ENCODE peak calls at places on chromosomes 7 and 10, in five cellular contexts. One of them, this sample, is unnamed. For H3K4me1, the result is how much of the 10 kb centered on the place peaks cover.

GRCh38 chr7:121385800-121386179 is 10.3 kb downstream of the FAM3C start:
- DNase-seq in H1: no peak
- DNase-seq in neuronal stem cell: no peak
- DNase-seq in H9: no peak
- DNase-seq in trophoblast cell: peak
- DNase-seq in this sample: peak

GRCh38 chr10:80900661-80901060 is 363.0 kb downstream of the SH2D4B start:
- DNase-seq in H9: no peak
- DNase-seq in H1: no peak
- DNase-seq in trophoblast cell: no peak
- DNase-seq in neuronal stem cell: no peak
- DNase-seq in this sample: no peak

GRCh38 chr7:46744957-46745699 is 824.1 kb upstream of the IGFBP3 start:
- DNase-seq in H1: no peak
- DNase-seq in H9: no peak
- DNase-seq in trophoblast cell: no peak
- DNase-seq in neuronal stem cell: no peak
- DNase-seq in this sample: no peak

GRCh38 chr7:137743021-137743420 is 103.8 kb downstream of the DGKI start:
- DNase-seq in neuronal stem cell: no peak
- DNase-seq in H9: no peak
- DNase-seq in H1: no peak
- DNase-seq in trophoblast cell: no peak
- DNase-seq in this sample: no peak

GRCh38 chr10:132205650-132206376 is 19.1 kb downstream of the DPYSL4 start:
- DNase-seq in H9: no peak
- DNase-seq in H1: no peak
- DNase-seq in neuronal stem cell: no peak
- DNase-seq in trophoblast cell: no peak
- DNase-seq in this sample: no peak

GRCh38 chr10:18340496-18341051 is 200.3 kb downstream of the CACNB2 start:
- DNase-seq in H1: no peak
- DNase-seq in trophoblast cell: no peak
- DNase-seq in neuronal stem cell: no peak
- DNase-seq in H9: no peak
- DNase-seq in this sample: no peak

GRCh38 chr10:20466731-20467130 is 430.4 kb downstream of the NEBL start:
- DNase-seq in neuronal stem cell: no peak
- DNase-seq in H1: no peak
- DNase-seq in trophoblast cell: no peak
- DNase-seq in H9: no peak
- DNase-seq in this sample: peak

GRCh38 chr10:35398355-35398754 is 62.0 kb downstream of the CCNY start:
- DNase-seq in neuronal stem cell: no peak
- DNase-seq in H9: no peak
- DNase-seq in trophoblast cell: no peak
- DNase-seq in H1: no peak
- DNase-seq in this sample: no peak

GRCh38 chr7:47371733-47372368 is 210.1 kb downstream of the TNS3 start:
- DNase-seq in H1: no peak
- DNase-seq in neuronal stem cell: no peak
- DNase-seq in trophoblast cell: no peak
- DNase-seq in H9: no peak
- DNase-seq in this sample: peak

DNA sequence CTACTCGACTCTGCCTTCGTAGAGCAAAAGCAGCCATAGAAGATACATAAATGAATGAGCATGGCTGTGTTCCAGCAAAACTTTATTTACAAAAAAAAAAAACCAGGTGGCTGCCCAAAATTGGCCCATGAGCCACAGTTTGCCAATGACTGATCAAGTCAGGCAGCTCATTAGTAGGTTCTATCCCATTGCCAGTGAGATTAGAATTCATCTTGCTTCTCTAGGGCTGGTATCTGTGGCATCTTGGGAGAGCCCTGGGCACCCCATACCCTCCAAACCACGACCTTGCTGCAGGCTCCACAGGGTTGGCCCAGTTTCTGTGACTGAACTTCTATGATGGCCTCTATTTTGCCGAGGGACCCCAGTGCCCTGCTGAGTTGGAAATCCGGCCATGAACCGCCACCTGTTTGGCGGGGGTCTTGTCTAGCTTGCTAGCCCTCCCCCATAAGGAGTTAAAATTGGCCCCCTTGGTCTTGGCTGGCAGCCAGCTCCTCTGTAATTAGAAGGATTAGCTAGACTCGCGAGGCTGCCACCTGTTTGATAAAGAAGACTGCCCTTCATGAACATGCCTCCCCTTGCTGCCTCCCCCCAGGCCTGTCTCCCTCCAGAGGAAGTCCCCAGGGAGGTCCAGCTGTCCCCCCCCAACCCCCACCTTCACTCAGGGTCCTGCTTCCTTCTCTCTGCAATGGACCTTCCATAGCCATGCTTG is 83.9 kb downstream of the CHN2 start:
- DNase-seq in H9: no peak
- DNase-seq in neuronal stem cell: no peak
- DNase-seq in H1: peak
- DNase-seq in trophoblast cell: no peak
- DNase-seq in this sample: no peak
- H3K9ac ChIP-seq in H9: no peak
- H3K9ac ChIP-seq in neuronal stem cell: no peak
- H3K9ac ChIP-seq in H1: no peak
- H3K9ac ChIP-seq in trophoblast cell: no peak
- H3K9ac ChIP-seq in this sample: no peak

DNA sequence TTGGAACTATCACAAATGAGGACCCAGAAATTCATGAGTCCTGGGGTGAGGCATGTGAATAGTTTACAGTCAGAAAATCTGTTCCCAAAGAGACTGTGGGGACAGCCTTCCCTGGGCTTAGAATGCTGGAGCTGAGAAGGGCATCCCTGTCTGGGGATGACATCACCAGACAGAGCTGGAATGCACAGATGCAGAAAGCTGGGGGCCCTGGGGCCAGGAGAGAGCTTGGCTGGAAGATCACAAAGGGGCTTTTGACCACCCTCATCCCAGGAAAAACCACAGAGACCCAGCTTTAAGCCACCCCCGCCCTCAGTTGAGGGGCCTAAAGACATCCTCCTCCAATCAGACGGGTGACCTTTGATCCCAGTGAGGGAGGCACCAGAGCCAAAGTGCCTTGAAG is 264.5 kb downstream of the PLXNA4 start:
- DNase-seq in H1: no peak
- DNase-seq in neuronal stem cell: no peak
- DNase-seq in trophoblast cell: no peak
- DNase-seq in H9: no peak
- DNase-seq in this sample: no peak
- H2BK12ac ChIP-seq in H1: no peak
- H2BK12ac ChIP-seq in neuronal stem cell: no peak
- H2BK12ac ChIP-seq in trophoblast cell: no peak
- H2BK12ac ChIP-seq in H9: no peak
- H2BK12ac ChIP-seq in this sample: no peak

DNA sequence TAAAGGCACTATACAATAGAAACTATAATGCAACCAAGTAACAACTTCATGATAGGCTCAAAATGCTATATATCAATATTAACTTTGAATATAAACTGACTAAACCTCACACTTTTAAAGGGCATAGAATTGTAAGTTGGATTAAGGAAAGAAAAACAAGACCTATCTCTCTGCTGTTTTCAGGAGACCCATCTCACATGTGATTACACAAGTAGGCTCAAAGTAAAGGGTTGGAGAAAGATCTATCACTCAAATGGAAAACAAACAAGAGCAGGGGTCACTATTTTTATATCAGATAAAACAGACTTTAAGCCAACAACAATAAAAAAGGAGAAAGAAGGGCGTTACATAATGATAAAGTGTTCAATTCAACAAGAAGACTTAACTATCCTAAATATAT is 155.5 kb downstream of the CDK14 start:
- DNase-seq in neuronal stem cell: no peak
- DNase-seq in trophoblast cell: no peak
- DNase-seq in H9: no peak
- DNase-seq in H1: no peak
- DNase-seq in this sample: no peak
- H3K4me1 ChIP-seq in neuronal stem cell: under half
- H3K4me1 ChIP-seq in trophoblast cell: under half
- H3K4me1 ChIP-seq in H9: under half
- H3K4me1 ChIP-seq in H1: under half
- H3K4me1 ChIP-seq in this sample: under half

GRCh38 chr7:6386779-6387178 is 61.0 kb downstream of the DAGLB start:
- DNase-seq in H9: no peak
- DNase-seq in trophoblast cell: no peak
- DNase-seq in neuronal stem cell: no peak
- DNase-seq in H1: no peak
- DNase-seq in this sample: no peak

GRCh38 chr7:6384327-6384726 is 63.4 kb downstream of the DAGLB start:
- DNase-seq in H1: no peak
- DNase-seq in trophoblast cell: no peak
- DNase-seq in H9: no peak
- DNase-seq in neuronal stem cell: no peak
- DNase-seq in this sample: no peak

GRCh38 chr7:6382797-6383196 is 65.0 kb downstream of the DAGLB start:
- DNase-seq in H1: no peak
- DNase-seq in trophoblast cell: no peak
- DNase-seq in neuronal stem cell: no peak
- DNase-seq in H9: no peak
- DNase-seq in this sample: peak

GRCh38 chr7:6385909-6386560 is 61.7 kb downstream of the DAGLB start:
- DNase-seq in H1: no peak
- DNase-seq in H9: no peak
- DNase-seq in trophoblast cell: no peak
- DNase-seq in neuronal stem cell: no peak
- DNase-seq in this sample: peak

DNA sequence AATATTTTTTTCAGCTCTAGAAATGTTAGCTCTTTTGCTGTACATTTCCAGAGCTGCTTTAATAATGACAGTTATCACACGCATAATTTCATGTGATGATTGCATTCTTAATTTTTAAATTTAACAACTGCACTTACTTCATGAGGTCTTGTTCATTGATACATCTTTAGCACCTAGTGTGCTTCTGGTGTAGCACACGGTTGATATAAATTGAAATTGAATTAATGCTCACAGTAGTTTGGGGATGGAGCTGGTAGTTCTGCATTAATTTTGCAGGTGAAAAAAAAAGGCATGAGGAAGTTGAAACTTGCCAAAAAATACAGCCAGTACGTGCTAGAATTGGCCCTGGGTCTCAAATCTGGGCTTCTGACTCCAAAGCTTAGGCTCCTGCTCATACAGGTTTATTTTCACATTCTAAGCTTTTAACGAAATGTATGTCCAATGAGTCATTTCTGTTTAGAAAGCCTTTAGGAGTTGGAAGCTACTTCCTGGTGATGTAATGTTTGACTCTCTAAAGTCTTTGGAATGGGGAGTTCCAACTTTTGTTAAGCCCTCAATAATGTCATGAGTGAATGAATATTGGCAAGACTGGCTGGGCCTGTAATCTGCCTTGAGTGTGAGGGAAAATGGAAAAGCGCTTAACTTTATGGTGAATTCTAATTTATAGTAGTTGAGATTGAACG is 62.5 kb downstream of the DAGLB start:
- DNase-seq in trophoblast cell: peak
- DNase-seq in neuronal stem cell: no peak
- DNase-seq in H1: no peak
- DNase-seq in H9: no peak
- DNase-seq in this sample: peak
- H3K9ac ChIP-seq in trophoblast cell: no peak
- H3K9ac ChIP-seq in neuronal stem cell: no peak
- H3K9ac ChIP-seq in H1: no peak
- H3K9ac ChIP-seq in H9: no peak
- H3K9ac ChIP-seq in this sample: peak

GRCh38 chr10:43160919-43161251 is 22.6 kb downstream of the CSGALNACT2 start:
- DNase-seq in neuronal stem cell: no peak
- DNase-seq in H1: no peak
- DNase-seq in H9: no peak
- DNase-seq in trophoblast cell: no peak
- DNase-seq in this sample: no peak

GRCh38 chr10:43155221-43155620 is 17.0 kb downstream of the CSGALNACT2 start:
- DNase-seq in trophoblast cell: peak
- DNase-seq in H1: no peak
- DNase-seq in neuronal stem cell: no peak
- DNase-seq in H9: no peak
- DNase-seq in this sample: no peak

GRCh38 chr10:43160067-43160918 is 22.0 kb downstream of the CSGALNACT2 start:
- DNase-seq in H9: no peak
- DNase-seq in neuronal stem cell: no peak
- DNase-seq in trophoblast cell: no peak
- DNase-seq in H1: no peak
- DNase-seq in this sample: peak

GRCh38 chr10:43155716-43156115 is 17.5 kb downstream of the CSGALNACT2 start:
- DNase-seq in H1: no peak
- DNase-seq in trophoblast cell: no peak
- DNase-seq in H9: no peak
- DNase-seq in neuronal stem cell: no peak
- DNase-seq in this sample: no peak

DNA sequence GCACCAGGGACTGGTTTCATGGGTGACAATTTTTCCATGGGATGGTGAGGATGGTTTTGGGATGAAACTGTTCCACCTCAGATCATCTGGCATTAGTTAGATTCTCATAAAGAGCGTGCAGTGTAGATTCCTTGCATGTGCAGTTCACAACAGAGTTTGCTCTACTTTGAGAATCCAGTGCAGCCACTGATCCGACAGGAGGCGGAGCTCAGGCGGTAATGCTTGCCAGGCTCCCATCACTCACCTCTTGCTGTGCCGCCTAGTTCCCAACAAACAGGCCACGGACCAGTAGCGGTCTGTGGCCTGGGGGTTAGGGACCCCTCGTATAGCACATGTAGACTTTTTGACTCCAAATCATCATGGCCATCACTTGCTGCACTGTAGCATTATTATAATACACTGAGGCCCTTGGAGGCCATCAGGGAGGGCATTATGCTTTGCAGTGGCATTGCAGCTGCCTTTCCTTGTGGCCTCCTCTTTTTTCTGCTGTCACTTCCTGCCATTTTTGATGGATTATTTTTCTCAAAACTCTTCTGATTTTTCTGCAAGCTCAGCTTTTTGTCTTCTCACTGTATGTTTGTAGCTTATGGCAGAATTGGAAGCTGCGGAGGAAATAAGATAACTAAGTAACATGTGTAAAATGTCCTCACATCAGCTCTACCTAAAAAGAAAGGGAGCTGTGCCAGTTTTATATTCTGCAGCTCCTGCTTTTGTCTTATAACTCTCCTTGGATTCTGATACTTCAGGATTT is 18.5 kb downstream of the CSGALNACT2 start:
- DNase-seq in H9: no peak
- DNase-seq in H1: no peak
- DNase-seq in neuronal stem cell: no peak
- DNase-seq in trophoblast cell: no peak
- DNase-seq in this sample: no peak
- H2BK12ac ChIP-seq in H9: no peak
- H2BK12ac ChIP-seq in H1: no peak
- H2BK12ac ChIP-seq in neuronal stem cell: no peak
- H2BK12ac ChIP-seq in trophoblast cell: no peak
- H2BK12ac ChIP-seq in this sample: no peak

GRCh38 chr10:96301616-96302015 is 2.6 kb upstream of the DNTT start:
- DNase-seq in H9: no peak
- DNase-seq in neuronal stem cell: no peak
- DNase-seq in H1: no peak
- DNase-seq in trophoblast cell: no peak
- DNase-seq in this sample: no peak
- H3K4me1 ChIP-seq in H9: under half
- H3K4me1 ChIP-seq in neuronal stem cell: under half
- H3K4me1 ChIP-seq in H1: under half
- H3K4me1 ChIP-seq in trophoblast cell: under half
- H3K4me1 ChIP-seq in this sample: under half